ENCODE peak calls at places on chromosomes 1 and 21, in nine cellular contexts. G, T, O, A, R, D, Y, L and N are unnamed samples. For H3K27me3, the result is how much of the 10 kb centered on the place peaks cover.

GRCh38 chr1:230827081-230827681 is 41.1 kb downstream of the C1orf198 start:
- DNase-seq in G (no peak), T (no peak), O (no peak), A (peak), R (peak), D (no peak), Y (no peak), L (no peak), N (no peak)

GRCh38 chr1:214660900-214661299 is 57.9 kb downstream of the CENPF start:
- DNase-seq in G (no peak), T (no peak), O (no peak), A (peak), R (peak), D (no peak), Y (peak), L (peak), N (peak)

GRCh38 chr21:25127007-25127406 is 480.3 kb downstream of the MRPL39 start:
- DNase-seq in G (no peak), T (no peak), O (no peak), A (no peak), R (no peak), D (no peak), Y (no peak), L (no peak), N (no peak)

GRCh38 chr1:24343412-24344089 is 24.4 kb downstream of the GRHL3 start:
- DNase-seq in G (no peak), T (no peak), O (no peak), A (no peak), R (no peak), D (no peak), Y (no peak), L (no peak), N (no peak)

GRCh38 chr1:2345297-2346075 is 45.9 kb downstream of the MORN1 start:
- DNase-seq in G (no peak), T (no peak), O (peak), A (no peak), R (peak), D (peak), Y (no peak), L (no peak), N (peak)

GRCh38 chr1:227886993-227887696 is 60.6 kb downstream of the WNT9A start:
- DNase-seq in G (peak), T (peak), O (peak), A (peak), R (no peak), D (peak), Y (no peak), L (peak), N (peak)

GRCh38 chr1:53946252-53947171 is at the start of gene LRRC42:
- DNase-seq in G (no peak), T (no peak), O (no peak), A (no peak), R (no peak), D (no peak), Y (no peak), L (no peak), N (no peak)

GRCh38 chr1:16969651-16970050 is 10.8 kb downstream of the MFAP2 start:
- DNase-seq in G (no peak), T (no peak), O (no peak), A (no peak), R (no peak), D (no peak), Y (no peak), L (no peak), N (no peak)

GRCh38 chr21:29669416-29669815 is 270.4 kb downstream of the GRIK1 start:
- DNase-seq in G (no peak), T (no peak), O (no peak), A (no peak), R (no peak), D (no peak), Y (no peak), L (no peak), N (no peak)

GRCh38 chr1:88608139-88608943 is 75.7 kb upstream of the PKN2 start:
- DNase-seq in G (no peak), T (no peak), O (no peak), A (peak), R (no peak), D (no peak), Y (no peak), L (peak), N (no peak)

GRCh38 chr1:205245096-205245495 is 17.4 kb downstream of the TMCC2 start:
- DNase-seq in G (no peak), T (no peak), O (no peak), A (no peak), R (no peak), D (no peak), Y (no peak), L (no peak), N (no peak)

GRCh38 chr21:31566611-31567010 is 92.9 kb upstream of the SOD1 start:
- DNase-seq in G (no peak), T (no peak), O (no peak), A (no peak), R (no peak), D (peak), Y (no peak), L (no peak), N (no peak)

GRCh38 chr1:228273720-228274451 is 66.0 kb downstream of the OBSCN start:
- DNase-seq in G (no peak), T (no peak), O (peak), A (no peak), R (no peak), D (no peak), Y (no peak), L (no peak), N (peak)

GRCh38 chr1:39102537-39103320 is 76.6 kb downstream of the NDUFS5 start:
- DNase-seq in G (no peak), T (no peak), O (no peak), A (peak), R (no peak), D (no peak), Y (peak), L (peak), N (no peak)

GRCh38 chr1:7888248-7889010 is 35.6 kb upstream of the UTS2 start:
- DNase-seq in G (no peak), T (no peak), O (no peak), A (peak), R (no peak), D (no peak), Y (no peak), L (no peak), N (no peak)

GRCh38 chr1:15056515-15057285 is 96.8 kb upstream of the TMEM51 start:
- DNase-seq in G (no peak), T (no peak), O (no peak), A (peak), R (no peak), D (no peak), Y (peak), L (no peak), N (no peak)

GRCh38 chr1:40745180-40745579 is 38.4 kb upstream of the KCNQ4 start:
- DNase-seq in G (no peak), T (no peak), O (no peak), A (peak), R (no peak), D (no peak), Y (no peak), L (no peak), N (no peak)

GRCh38 chr1:220711086-220711809 is 21.1 kb downstream of the C1orf115 start:
- DNase-seq in G (no peak), T (no peak), O (no peak), A (no peak), R (no peak), D (no peak), Y (no peak), L (no peak), N (no peak)

GRCh38 chr1:234525156-234525774 is 46.3 kb upstream of the TARBP1 start:
- DNase-seq in G (no peak), T (no peak), O (no peak), A (no peak), R (no peak), D (no peak), Y (no peak), L (no peak), N (no peak)

GRCh38 chr1:21220815-21221214 is 44.1 kb upstream of the EIF4G3 start:
- DNase-seq in G (no peak), T (no peak), O (no peak), A (no peak), R (no peak), D (no peak), Y (no peak), L (peak), N (no peak)

GRCh38 chr21:38048241-38048640 is 132.0 kb upstream of the KCNJ6 start:
- DNase-seq in G (no peak), T (no peak), O (no peak), A (no peak), R (no peak), D (no peak), Y (no peak), L (no peak), N (no peak)

GRCh38 chr1:83791821-83792437 is 207.0 kb downstream of the TTLL7 start:
- DNase-seq in G (no peak), T (no peak), O (no peak), A (peak), R (no peak), D (no peak), Y (no peak), L (no peak), N (no peak)

GRCh38 chr1:192739476-192740184 is 69.2 kb upstream of the RGS2 start:
- DNase-seq in G (no peak), T (no peak), O (no peak), A (no peak), R (no peak), D (no peak), Y (no peak), L (no peak), N (no peak)

GRCh38 chr1:232952514-232953175 is 2.2 kb downstream of the NTPCR start:
- DNase-seq in G (no peak), T (no peak), O (no peak), A (no peak), R (no peak), D (no peak), Y (peak), L (peak), N (peak)

GRCh38 chr1:67530071-67530470 is 99.9 kb upstream of the SERBP1 start:
- DNase-seq in G (no peak), T (no peak), O (no peak), A (no peak), R (no peak), D (no peak), Y (no peak), L (no peak), N (no peak)

GRCh38 chr1:10724052-10724494 is 72.4 kb downstream of the CASZ1 start:
- DNase-seq in G (no peak), T (no peak), O (peak), A (peak), R (no peak), D (peak), Y (no peak), L (no peak), N (peak)

GRCh38 chr1:247358920-247359319 is 27.3 kb upstream of the ZNF496 start:
- DNase-seq in G (no peak), T (no peak), O (no peak), A (no peak), R (no peak), D (no peak), Y (no peak), L (no peak), N (no peak)

GRCh38 chr21:27572681-27573080 is 605.8 kb upstream of the ADAMTS5 start:
- DNase-seq in G (no peak), T (no peak), O (no peak), A (peak), R (no peak), D (no peak), Y (no peak), L (no peak), N (no peak)

GRCh38 chr1:211643324-211644212 is 31.9 kb downstream of the NEK2 start:
- DNase-seq in G (no peak), T (no peak), O (peak), A (no peak), R (no peak), D (peak), Y (peak), L (peak), N (peak)

GRCh38 chr1:71014110-71014509 is 33.5 kb downstream of the PTGER3 start:
- DNase-seq in G (no peak), T (no peak), O (no peak), A (peak), R (no peak), D (no peak), Y (no peak), L (no peak), N (no peak)

GRCh38 chr1:50976890-50977574 is 7.0 kb downstream of the CDKN2C start:
- DNase-seq in G (peak), T (no peak), O (no peak), A (peak), R (no peak), D (no peak), Y (peak), L (peak), N (peak)

GRCh38 chr1:221310180-221310579 is 430.9 kb downstream of the HLX start:
- DNase-seq in G (no peak), T (no peak), O (no peak), A (no peak), R (no peak), D (no peak), Y (no peak), L (no peak), N (no peak)

GRCh38 chr1:78833491-78833890 is 173.0 kb downstream of the ADGRL4 start:
- DNase-seq in G (no peak), T (no peak), O (no peak), A (peak), R (no peak), D (no peak), Y (no peak), L (peak), N (no peak)

GRCh38 chr1:99613716-99614115 is 32.2 kb upstream of the PALMD start:
- DNase-seq in G (no peak), T (no peak), O (no peak), A (peak), R (no peak), D (no peak), Y (no peak), L (peak), N (no peak)

DNA sequence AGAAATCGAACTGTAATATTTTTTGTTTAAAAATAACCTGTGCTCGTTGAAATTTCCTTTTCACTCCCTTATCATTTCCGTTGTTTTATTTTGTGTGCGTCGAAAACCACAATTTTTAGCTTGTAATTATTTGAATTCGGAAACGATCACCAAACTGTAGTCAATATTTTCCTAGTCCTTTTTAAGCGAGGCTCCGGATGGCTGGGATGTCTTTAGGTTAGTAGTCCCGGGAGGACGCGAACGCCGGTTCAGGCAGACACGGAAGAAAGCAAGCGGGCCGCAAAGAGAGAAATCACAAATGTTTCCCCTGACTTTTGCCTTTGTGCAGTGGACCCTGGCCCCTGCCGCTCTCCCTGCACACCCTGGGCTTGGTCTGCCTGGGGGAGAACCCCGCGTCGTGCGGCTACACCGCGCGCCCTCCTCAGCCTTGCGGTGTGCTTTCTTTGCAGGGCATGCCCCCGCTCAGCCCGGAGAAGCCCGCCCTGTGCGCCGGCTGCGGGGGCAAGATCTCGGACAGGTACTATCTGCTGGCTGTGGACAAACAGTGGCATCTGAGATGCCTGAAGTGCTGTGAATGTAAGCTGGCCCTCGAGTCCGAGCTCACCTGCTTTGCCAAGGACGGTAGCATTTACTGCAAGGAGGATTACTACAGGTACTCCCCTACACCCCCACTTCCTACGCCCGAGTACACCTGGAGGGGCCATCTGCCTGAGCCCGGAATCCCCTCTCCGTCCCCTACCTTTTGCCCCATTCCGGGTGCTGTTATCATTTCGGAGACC is 2.5 kb downstream of the LHX9 start:
- DNase-seq in G (no peak), T (no peak), O (peak), A (no peak), R (no peak), D (no peak), Y (no peak), L (peak), N (no peak)
- H3K27me3 ChIP-seq in G (half or more), T (half or more), O (half or more), A (half or more), R (half or more), D (under half), Y (half or more), L (half or more), N (under half)

DNA sequence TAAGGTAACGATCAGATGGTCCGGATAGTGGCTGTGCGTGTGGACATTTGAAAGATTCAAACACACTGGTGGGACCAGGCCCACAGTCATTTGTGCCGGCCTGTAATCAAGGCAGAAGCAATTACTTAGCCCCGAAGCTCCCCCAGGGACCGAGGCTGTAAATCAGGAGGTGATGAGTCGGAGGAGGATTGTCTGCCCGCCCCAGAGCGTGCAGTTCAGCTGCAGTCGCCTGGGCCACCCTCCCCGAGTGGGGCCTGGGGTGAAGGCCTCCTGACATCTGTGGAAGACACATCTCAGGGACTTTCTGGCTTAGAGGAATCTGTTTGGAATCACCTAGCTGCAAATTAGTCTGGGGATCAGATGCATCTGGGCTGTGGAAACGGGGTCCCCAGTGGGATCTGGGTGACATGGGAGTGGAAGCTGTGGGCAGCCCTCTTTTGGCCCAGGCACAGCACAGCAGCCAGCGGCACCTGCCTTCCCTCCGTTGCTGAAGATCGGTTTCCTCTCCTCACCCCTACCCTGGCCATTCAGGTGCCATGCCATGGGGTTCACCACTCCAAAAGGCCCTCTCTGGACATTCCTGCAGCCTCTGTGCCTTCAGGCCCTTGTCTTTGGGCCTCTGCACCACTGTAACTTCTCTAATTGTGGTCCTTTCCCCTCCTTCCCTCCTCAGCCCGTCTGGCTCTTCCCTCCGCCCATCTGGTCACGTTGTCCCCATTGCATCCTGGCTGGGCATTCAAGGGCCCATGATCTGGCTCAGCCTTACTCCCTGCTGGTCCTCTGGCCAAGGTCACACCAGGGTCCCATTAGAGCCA is 25.7 kb downstream of the LHX4 start:
- DNase-seq in G (no peak), T (no peak), O (no peak), A (no peak), R (no peak), D (peak), Y (no peak), L (no peak), N (no peak)
- H3K27me3 ChIP-seq in G (under half), T (under half), O (half or more), A (under half), R (half or more), D (under half), Y (under half), L (under half), N (under half)

DNA sequence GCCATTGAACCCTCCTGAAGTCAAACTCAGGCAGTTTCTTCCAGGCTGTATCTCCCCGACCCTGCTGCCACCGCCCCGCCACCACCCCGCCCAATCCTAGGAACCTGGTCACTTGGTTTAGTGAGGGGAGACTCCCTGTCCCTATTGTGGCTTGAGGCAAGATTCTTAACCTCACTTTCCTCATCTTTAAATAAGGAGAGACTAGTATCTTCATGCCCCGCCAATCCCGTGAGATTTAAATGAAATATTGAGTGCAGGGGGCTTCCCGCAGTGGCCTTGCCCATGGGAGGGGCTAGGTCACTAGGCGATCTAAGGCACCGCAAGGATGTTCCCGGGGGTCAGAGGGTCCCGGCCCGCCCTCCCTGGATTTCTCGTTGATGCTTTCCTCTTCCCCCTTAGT is 998 bp downstream of the KDF1 start:
- DNase-seq in G (no peak), T (no peak), O (no peak), A (no peak), R (no peak), D (no peak), Y (no peak), L (no peak), N (no peak)
- H3K27me3 ChIP-seq in G (under half), T (under half), O (under half), A (under half), R (under half), D (under half), Y (under half), L (under half), N (under half)

DNA sequence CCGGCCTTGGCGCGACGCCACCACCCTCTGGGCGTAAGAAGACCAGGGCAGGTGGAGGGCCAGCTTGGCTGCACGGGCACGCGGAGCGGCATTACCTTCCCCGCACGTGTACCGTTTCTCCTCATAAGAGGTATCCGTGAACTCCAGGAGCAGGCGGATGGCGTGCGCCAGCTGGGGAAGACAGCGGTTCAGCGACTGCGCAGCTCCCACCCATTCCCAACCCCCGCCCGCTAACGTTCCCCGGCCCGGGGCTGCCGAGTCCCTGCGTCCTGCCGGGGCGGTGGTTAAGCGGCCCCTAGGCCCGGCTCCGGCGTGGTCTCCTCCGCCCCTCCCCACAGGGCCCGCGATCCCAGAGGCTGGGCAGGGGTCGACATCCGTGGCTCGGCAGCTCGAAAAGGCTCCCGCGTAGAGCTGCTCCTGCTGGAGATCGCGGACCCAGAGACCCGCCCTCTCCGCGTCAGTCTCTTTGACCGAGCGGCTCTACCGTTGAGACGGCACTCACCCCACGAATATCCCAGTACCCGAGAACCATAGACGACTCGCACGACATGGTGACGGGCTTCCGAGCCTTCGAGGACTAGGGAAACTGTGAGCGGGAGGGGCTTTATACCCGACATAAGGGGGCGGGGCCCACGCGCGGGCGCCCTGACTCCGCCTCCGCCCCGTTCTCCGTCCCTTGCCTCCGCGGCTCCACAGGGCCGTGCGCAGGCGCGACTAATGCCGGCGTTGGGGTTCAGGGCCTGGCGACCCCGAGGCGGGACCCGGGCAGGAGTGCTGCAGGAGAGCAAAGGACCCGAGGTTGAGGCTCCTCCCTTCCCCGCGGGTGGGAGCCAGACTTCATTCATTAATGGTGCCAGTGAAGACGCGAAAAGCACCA is 862 bp downstream of the GSTM3 start:
- DNase-seq in G (peak), T (peak), O (peak), A (peak), R (peak), D (peak), Y (peak), L (peak), N (peak)
- H3K27me3 ChIP-seq in G (under half), T (under half), O (under half), A (under half), R (under half), D (under half), Y (under half), L (under half), N (under half)

GRCh38 chr1:159945483-159946241 is at the start of gene IGSF9:
- DNase-seq in G (peak), T (peak), O (peak), A (peak), R (peak), D (peak), Y (peak), L (peak), N (peak)
- H3K27me3 ChIP-seq in G (under half), T (under half), O (under half), A (under half), R (under half), D (under half), Y (under half), L (under half), N (under half)